ENCODE peak calls at places on chromosomes 4 and X, in seven cellular contexts. F, R, Z, J, S, Q and I are unnamed samples.

GRCh38 chrX:10017866-10018265 is 50.7 kb downstream of the CLDN34 start:
- DNase-seq in Q (peak), S (no peak), J (peak), R (peak), Z (no peak), F (no peak), I (peak)

GRCh38 chr4:88866862-88867550 is 169.4 kb upstream of the NAP1L5 start:
- DNase-seq in Q (peak), J (no peak), S (no peak), Z (no peak), R (no peak), F (no peak), I (peak)

GRCh38 chr4:8231551-8232049 is 32.5 kb downstream of the SH3TC1 start:
- DNase-seq in Z (no peak), F (no peak), R (no peak), J (no peak), S (no peak), Q (no peak), I (no peak)

GRCh38 chr4:188423039-188423438 is 283.8 kb downstream of the TRIML1 start:
- DNase-seq in Z (no peak), Q (peak), R (no peak), F (no peak), J (no peak), S (no peak), I (no peak)

GRCh38 chrX:54695816-54696487 is 102.1 kb downstream of the ITIH6 start:
- DNase-seq in Z (peak), S (no peak), R (no peak), F (peak), J (no peak), Q (no peak), I (no peak)

GRCh38 chr4:2865381-2865780 is 21.7 kb downstream of the ADD1 start:
- DNase-seq in Q (no peak), F (no peak), J (no peak), Z (no peak), R (no peak), S (no peak), I (no peak)

GRCh38 chr4:126701756-126702155 is 931.0 kb upstream of the INTU start:
- DNase-seq in S (no peak), F (peak), R (peak), Z (no peak), Q (peak), J (peak), I (peak)

GRCh38 chr4:94724016-94724415 is 33.7 kb upstream of the BMPR1B start:
- DNase-seq in S (no peak), Z (no peak), J (no peak), Q (no peak), R (no peak), F (no peak), I (no peak)

GRCh38 chr4:184441461-184442392 is 32.6 kb downstream of the IRF2 start:
- DNase-seq in J (no peak), Q (no peak), R (no peak), S (no peak), Z (no peak), F (no peak), I (no peak)

DNA sequence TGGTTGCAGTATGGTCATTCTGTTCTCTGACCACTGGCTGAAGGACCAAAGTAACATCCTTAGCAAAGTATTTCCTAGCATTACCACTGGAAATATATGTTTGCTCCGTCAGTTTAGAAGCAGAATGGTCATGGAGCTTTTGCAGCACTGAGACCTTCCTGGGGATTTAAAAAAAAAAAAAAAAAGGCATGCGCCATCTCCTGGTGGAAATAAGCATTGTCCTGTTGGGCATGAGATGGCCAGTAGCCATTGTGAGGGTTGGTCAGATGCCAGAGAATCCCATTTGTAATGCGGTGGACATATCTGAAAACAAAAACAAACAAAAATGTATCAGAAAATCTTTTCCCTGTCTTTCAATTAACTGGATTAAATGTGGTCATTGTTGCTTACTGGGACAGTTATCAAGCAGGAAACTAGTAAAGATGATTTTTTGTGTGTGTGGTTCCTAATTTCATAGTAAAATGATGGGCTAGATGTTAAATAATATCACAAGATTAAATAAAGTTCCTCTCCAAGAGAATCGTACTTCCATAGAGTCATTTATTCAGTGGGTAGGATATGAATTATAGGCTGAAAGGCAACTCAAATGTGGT is 139.6 kb downstream of the SOWAHB start:
- DNase-seq in F (peak), J (peak), S (no peak), R (no peak), Z (peak), Q (peak), I (no peak)
- TF ChIP-seq CTCF in F (peak), J (peak), S (peak), R (peak), Z (peak), Q (peak), I (peak)

DNA sequence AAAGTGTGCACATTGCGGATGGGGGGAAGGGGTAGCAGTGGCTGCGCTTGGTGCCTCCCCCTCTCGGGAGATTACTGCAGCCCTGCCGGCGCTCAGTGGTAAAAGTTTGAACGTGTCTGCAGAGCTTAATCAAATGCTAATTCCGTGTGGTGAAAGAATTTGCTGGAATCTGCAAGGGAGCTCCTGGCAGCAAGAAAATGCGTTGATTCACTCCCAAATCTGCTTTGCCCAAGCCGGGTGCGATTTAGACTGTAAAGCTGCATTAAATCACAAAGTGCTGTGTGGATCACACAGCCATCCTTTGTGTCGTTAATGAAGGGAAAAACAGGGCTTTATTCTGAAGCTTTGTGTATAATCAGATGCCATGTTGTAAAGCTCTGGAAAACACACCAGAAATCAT is 444.1 kb downstream of the BCOR start:
- DNase-seq in J (no peak), Z (no peak), F (no peak), R (no peak), S (no peak), Q (no peak), I (peak)
- TF ChIP-seq CTCF in J (no peak), Z (no peak), F (no peak), R (no peak), S (no peak), Q (no peak), I (no peak)

GRCh38 chr4:170875868-170876267 is 786.1 kb upstream of the AADAT start:
- DNase-seq in F (no peak), J (no peak), Q (no peak), Z (no peak), S (no peak), R (no peak), I (peak)
- TF ChIP-seq CTCF in F (peak), J (no peak), Q (no peak), Z (no peak), S (no peak), R (no peak), I (peak)

DNA sequence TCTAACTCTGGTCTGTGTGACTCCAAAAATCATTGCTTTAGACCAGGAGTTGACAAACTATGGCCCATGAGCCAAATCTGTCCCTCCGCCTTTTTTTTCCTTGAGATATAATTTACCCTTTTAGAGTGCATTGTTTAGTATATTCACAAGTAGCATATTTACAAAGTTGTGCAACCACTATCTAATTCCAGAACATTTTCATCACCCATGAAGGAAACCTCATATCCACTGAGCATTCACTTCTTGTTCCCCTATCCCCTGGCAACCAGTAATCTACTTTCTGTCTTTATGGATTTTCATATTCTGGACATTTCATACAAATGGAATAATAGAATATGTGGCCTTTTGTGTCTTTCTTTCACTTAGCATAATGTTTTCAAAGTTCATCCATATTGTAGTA is 67.4 kb upstream of the CITED1 start:
- DNase-seq in J (no peak), S (no peak), R (no peak), F (no peak), Q (no peak), Z (no peak), I (no peak)
- TF ChIP-seq CTCF in J (no peak), S (no peak), R (no peak), F (no peak), Q (no peak), Z (no peak), I (no peak)

DNA sequence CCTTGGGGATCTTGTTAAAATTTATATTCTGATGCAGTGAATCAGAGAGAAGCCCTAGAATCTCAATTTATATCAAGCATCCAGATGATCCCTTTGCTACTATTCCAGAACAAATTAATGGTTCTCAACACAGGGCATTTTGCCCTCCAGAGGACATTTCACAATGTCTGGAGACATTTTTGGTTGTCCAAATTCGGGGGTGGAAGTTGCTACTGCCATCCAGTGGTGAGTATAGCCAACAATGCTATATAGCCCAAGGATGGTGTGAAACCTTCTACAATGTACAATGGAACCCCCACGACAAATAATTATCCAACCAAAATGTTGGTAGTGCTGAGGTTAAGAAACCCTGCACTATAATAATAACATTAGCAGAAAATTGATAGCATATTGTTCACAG is 2440.0 kb downstream of the PCDH7 start:
- DNase-seq in F (peak), J (no peak), S (no peak), Q (peak), Z (no peak), R (peak), I (peak)
- TF ChIP-seq CTCF in F (peak), J (no peak), S (no peak), Q (peak), Z (no peak), R (peak), I (peak)

DNA sequence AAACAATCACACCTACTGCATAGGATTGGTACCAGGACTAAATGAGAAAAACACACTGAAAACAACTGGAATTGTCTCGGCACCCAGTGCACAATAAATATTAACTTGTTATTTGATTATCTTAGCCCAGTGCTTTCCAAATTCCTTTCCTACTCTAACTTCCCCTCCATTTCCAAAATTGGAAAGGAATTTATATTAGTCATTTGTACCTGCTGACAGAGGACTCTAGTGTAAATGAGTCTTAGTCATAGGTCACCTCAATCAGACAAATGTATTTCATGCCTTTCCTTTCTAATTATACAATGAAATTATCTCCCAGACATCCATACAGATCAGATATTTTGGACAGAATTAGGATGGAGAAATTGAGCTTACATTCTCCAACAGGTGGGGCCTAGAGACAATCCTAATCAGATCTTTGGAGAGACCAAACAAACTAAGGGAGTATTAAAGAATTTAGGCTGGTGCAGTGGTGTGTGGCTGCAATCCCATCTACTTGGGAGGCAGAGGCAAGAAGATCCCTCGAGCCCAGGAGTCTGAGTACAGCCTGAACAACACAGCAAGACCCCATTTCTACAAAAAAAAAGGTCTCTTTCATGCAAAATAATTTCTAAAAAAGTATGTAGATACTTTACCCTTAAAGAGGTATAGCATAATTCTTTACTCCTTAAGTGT is 10.1 kb downstream of the SH3D19 start:
- DNase-seq in Z (no peak), Q (peak), S (no peak), R (no peak), F (no peak), J (no peak), I (peak)
- TF ChIP-seq CTCF in Z (no peak), Q (no peak), S (no peak), R (no peak), F (no peak), J (no peak), I (no peak)

GRCh38 chrX:102018208-102018607 is 86.4 kb upstream of the ZMAT1 start:
- DNase-seq in Z (no peak), Q (no peak), F (no peak), J (no peak), R (no peak), S (no peak), I (no peak)
- TF ChIP-seq CTCF in Z (no peak), Q (no peak), F (no peak), J (no peak), R (no peak), S (no peak), I (no peak)

GRCh38 chr4:36414248-36414647 is 132.8 kb downstream of the DTHD1 start:
- DNase-seq in J (no peak), Q (peak), F (no peak), Z (no peak), R (no peak), S (no peak), I (no peak)
- TF ChIP-seq CTCF in J (no peak), Q (peak), F (no peak), Z (no peak), R (no peak), S (no peak), I (peak)